ENCODE peak calls at places on chromosomes 6 and 20, in seven cellular contexts. D, T, W, G, P, U and L are unnamed samples.

GRCh38 chr20:36305602-36306556 is at the start of gene DLGAP4:
- DNase-seq in D (no peak), T (no peak), W (peak), G (no peak), P (no peak), U (peak), L (no peak)

GRCh38 chr20:35166242-35166830 is 5.5 kb upstream of the PROCR start:
- DNase-seq in D (peak), T (peak), W (no peak), G (no peak), P (peak), U (no peak), L (no peak)

GRCh38 chr6:163457637-163458561 is 43.4 kb downstream of the QKI start:
- DNase-seq in D (no peak), T (peak), W (no peak), G (no peak), P (no peak), U (peak), L (peak)

GRCh38 chr6:32290886-32291450 is 67.1 kb upstream of the NOTCH4 start:
- DNase-seq in D (no peak), T (no peak), W (no peak), G (no peak), P (no peak), U (no peak), L (no peak)

GRCh38 chr6:91476000-91476399 is 889.1 kb upstream of the MAP3K7 start:
- DNase-seq in D (no peak), T (no peak), W (no peak), G (no peak), P (no peak), U (peak), L (no peak)

GRCh38 chr20:64247970-64248841 is 7.3 kb upstream of the PCMTD2 start:
- DNase-seq in D (no peak), T (no peak), W (no peak), G (no peak), P (peak), U (no peak), L (peak)

GRCh38 chr6:94272327-94272726 is 853.0 kb upstream of the EPHA7 start:
- DNase-seq in D (no peak), T (no peak), W (peak), G (no peak), P (no peak), U (no peak), L (no peak)

GRCh38 chr6:160054913-160055312 is 66.7 kb upstream of the SLC22A1 start:
- DNase-seq in D (no peak), T (no peak), W (no peak), G (no peak), P (no peak), U (no peak), L (no peak)

GRCh38 chr6:151067684-151068596 is 171.8 kb upstream of the AKAP12 start:
- DNase-seq in D (no peak), T (no peak), W (peak), G (no peak), P (no peak), U (no peak), L (no peak)